ENCODE peak calls at places on chromosome 22, in nine cellular contexts. J is stimulated activated CD8-positive, alpha-beta memory T cell treated with anti-CD3 and anti-CD28 coated beads, Interleukin-4, amount 100 ng/mL, for 4 hours; C is HTR-8/SVneo; K is kidney epithelial cell; S is amniotic stem cell; O is stimulated activated CD4-positive, alpha-beta T cell treated with anti-CD3 and anti-CD28 coated beads, Interleukin-2, amount 100 ng/mL, for 4 hours; N is activated T-helper 9 cell treated with anti-CD3 and anti-CD28 coated beads, Interleukin-2, amount 50 U/mL, for 16 hours; U is nephron progenitor cell; X is activated T-cell treated with anti-CD3 and anti-CD28 coated beads for 1 hour. M is an unnamed sample.

GRCh38 chr22:32354360-32355351 is 3.0 kb upstream of the RFPL3 start:
- DNase-seq in J (no peak), C (peak), K (no peak), S (no peak), O (no peak), N (no peak), U (no peak), X (no peak), M (no peak)

GRCh38 chr22:18078329-18079041 is 695 bp downstream of the PEX26 start:
- DNase-seq in J (no peak), C (peak), K (no peak), S (no peak), O (no peak), N (peak), U (peak), X (no peak), M (no peak)

GRCh38 chr22:37303821-37304274 is 21.5 kb downstream of the CYTH4 start:
- DNase-seq in J (peak), C (peak), K (peak), S (peak), O (peak), N (peak), U (no peak), X (no peak), M (no peak)

GRCh38 chr22:49240472-49240871 is 587.2 kb downstream of the BRD1 start:
- DNase-seq in J (no peak), C (no peak), K (no peak), S (no peak), O (no peak), N (no peak), U (no peak), X (no peak), M (no peak)

GRCh38 chr22:48899523-48900326 is 927.9 kb downstream of the BRD1 start:
- DNase-seq in J (no peak), C (no peak), K (no peak), S (no peak), O (no peak), N (no peak), U (no peak), X (no peak), M (peak)

GRCh38 chr22:45159652-45160462 is 3.9 kb upstream of the NUP50 start:
- DNase-seq in J (no peak), C (peak), K (no peak), S (no peak), O (no peak), N (no peak), U (no peak), X (no peak), M (no peak)

GRCh38 chr22:37661160-37661924 is 2.8 kb downstream of the PDXP start:
- DNase-seq in J (no peak), C (no peak), K (no peak), S (peak), O (no peak), N (no peak), U (no peak), X (no peak), M (no peak)

GRCh38 chr22:47394504-47395440 is 632.3 kb downstream of the TBC1D22A start:
- DNase-seq in J (no peak), C (no peak), K (no peak), S (no peak), O (no peak), N (no peak), U (no peak), X (no peak), M (no peak)

GRCh38 chr22:43481528-43482309 is 69.9 kb downstream of the MPPED1 start:
- DNase-seq in J (no peak), C (no peak), K (no peak), S (no peak), O (no peak), N (no peak), U (no peak), X (no peak), M (no peak)

GRCh38 chr22:19876941-19877625 is 22.4 kb upstream of the GNB1L start:
- DNase-seq in J (no peak), C (no peak), K (no peak), S (no peak), O (no peak), N (no peak), U (no peak), X (no peak), M (peak)

GRCh38 chr22:35493074-35493473 is 47.6 kb upstream of the RASD2 start:
- DNase-seq in J (no peak), C (no peak), K (no peak), S (no peak), O (no peak), N (no peak), U (no peak), X (no peak), M (no peak)

M was measured in chondrocyte.